ENCODE peak calls at places on chromosomes 1 and 21, in seven cellular contexts. U, O, D, P, F, W and C are unnamed samples.

GRCh38 chr1:39845569-39846566 is 37.4 kb downstream of the TRIT1 start:
- DNase-seq in W (peak), O (peak), F (peak), P (peak), U (peak), D (peak), C (peak)

GRCh38 chr1:156019946-156020292 is 832 bp downstream of the SSR2 start:
- DNase-seq in D (no peak), W (no peak), P (no peak), O (no peak), F (no peak), U (no peak), C (no peak)

GRCh38 chr1:167439301-167439988 is 78.9 kb downstream of the CD247 start:
- DNase-seq in U (no peak), D (no peak), O (no peak), P (no peak), F (no peak), W (peak), C (no peak)

GRCh38 chr21:46114963-46115362 is 17.1 kb downstream of the COL6A2 start:
- DNase-seq in W (no peak), P (no peak), F (no peak), U (no peak), D (no peak), O (no peak), C (no peak)

GRCh38 chr1:193457676-193458075 is 271.3 kb upstream of the B3GALT2 start:
- DNase-seq in U (no peak), W (no peak), F (no peak), O (no peak), D (no peak), P (no peak), C (no peak)

GRCh38 chr1:108657701-108658100 is 3.2 kb downstream of the HENMT1 start:
- DNase-seq in W (no peak), P (no peak), F (no peak), O (no peak), D (no peak), U (no peak), C (no peak)

GRCh38 chr1:10528066-10529014 is 53.6 kb downstream of the PEX14 start:
- DNase-seq in F (no peak), D (no peak), P (no peak), O (peak), W (no peak), U (no peak), C (no peak)

GRCh38 chr1:1703796-1704195 is 11.2 kb upstream of the SLC35E2B start:
- DNase-seq in D (no peak), W (no peak), P (no peak), O (no peak), F (no peak), U (no peak), C (no peak)

GRCh38 chr1:231161711-231162299 is at the start of gene TRIM67:
- DNase-seq in F (no peak), U (no peak), W (peak), O (no peak), P (no peak), D (no peak), C (no peak)

GRCh38 chr1:222061711-222062359 is 319.9 kb upstream of the DUSP10 start:
- DNase-seq in W (no peak), U (no peak), D (no peak), P (no peak), F (no peak), O (no peak), C (no peak)

GRCh38 chr1:21280011-21280471 is 10.2 kb downstream of the ECE1 start:
- DNase-seq in D (no peak), W (no peak), F (no peak), O (no peak), U (no peak), P (no peak), C (no peak)

GRCh38 chr1:29356663-29357062 is 120.3 kb downstream of the PTPRU start:
- DNase-seq in D (no peak), F (no peak), W (no peak), P (no peak), U (no peak), O (no peak), C (no peak)

GRCh38 chr1:24085546-24085945 is 26.4 kb downstream of the MYOM3 start:
- DNase-seq in U (no peak), O (no peak), F (no peak), D (peak), P (peak), W (no peak), C (no peak)

GRCh38 chr1:58528518-58528917 is 18.0 kb downstream of the OMA1 start:
- DNase-seq in P (peak), O (no peak), F (no peak), W (no peak), D (no peak), U (no peak), C (no peak)

GRCh38 chr21:39715804-39716397 is 29.1 kb upstream of the IGSF5 start:
- DNase-seq in U (peak), D (peak), O (no peak), F (peak), W (peak), P (peak), C (no peak)

GRCh38 chr1:175317795-175318194 is 125.2 kb upstream of the KIAA0040 start:
- DNase-seq in O (no peak), U (no peak), D (no peak), P (no peak), F (no peak), W (no peak), C (no peak)

GRCh38 chr1:228765543-228765942 is 30.3 kb downstream of the RHOU start:
- DNase-seq in U (no peak), F (no peak), D (no peak), O (no peak), W (no peak), P (no peak), C (no peak)

GRCh38 chr1:241447056-241447649 is 72.4 kb downstream of the FH start:
- DNase-seq in W (no peak), U (no peak), F (no peak), P (no peak), D (no peak), O (no peak), C (no peak)

GRCh38 chr1:157152510-157152909 is 14.3 kb upstream of the ETV3 start:
- DNase-seq in D (no peak), U (no peak), O (no peak), P (no peak), F (no peak), W (no peak), C (no peak)

GRCh38 chr1:62294211-62294610 is 25.0 kb downstream of the KANK4 start:
- DNase-seq in W (no peak), P (no peak), O (no peak), F (no peak), D (no peak), U (no peak), C (no peak)

GRCh38 chr1:58782308-58783089 is 1.3 kb downstream of the JUN start:
- DNase-seq in U (peak), P (no peak), F (peak), D (no peak), O (no peak), W (no peak), C (peak)